ENCODE peak calls at places on chromosomes 3 and 15, in four cellular contexts. I, F, P and M are unnamed samples.

GRCh38 chr15:100140527-100141303 is 201.1 kb downstream of the ADAMTS17 start:
- DNase-seq in I (no peak), F (no peak), P (no peak), M (no peak)

GRCh38 chr3:45597166-45597565 is 2.6 kb downstream of the LIMD1 start:
- DNase-seq in I (no peak), F (no peak), P (no peak), M (no peak)

GRCh38 chr3:138544546-138544945 is 49.5 kb downstream of the CEP70 start:
- DNase-seq in I (no peak), F (no peak), P (no peak), M (no peak)

GRCh38 chr15:89673162-89673506 is 6.0 kb downstream of the PLIN1 start:
- DNase-seq in I (no peak), F (no peak), P (no peak), M (no peak)

GRCh38 chr3:73206006-73206405 is 144.5 kb downstream of the EBLN2 start:
- DNase-seq in I (no peak), F (no peak), P (no peak), M (no peak)

GRCh38 chr15:75456710-75457109 is 5.2 kb upstream of the SIN3A start:
- DNase-seq in I (no peak), F (no peak), P (no peak), M (no peak)

GRCh38 chr15:45391746-45392711 is 13.7 kb upstream of the GATM start:
- DNase-seq in I (no peak), F (no peak), P (no peak), M (no peak)

GRCh38 chr15:100108346-100108745 is 233.4 kb downstream of the ADAMTS17 start:
- DNase-seq in I (no peak), F (no peak), P (no peak), M (no peak)

GRCh38 chr3:481680-482079 is 285.1 kb downstream of the CHL1 start:
- DNase-seq in I (no peak), F (no peak), P (no peak), M (no peak)

GRCh38 chr3:140834266-140835037 is 107.2 kb upstream of the SLC25A36 start:
- DNase-seq in I (no peak), F (no peak), P (no peak), M (no peak)

GRCh38 chr3:112629425-112629824 is 11.5 kb downstream of the CCDC80 start:
- DNase-seq in I (peak), F (peak), P (peak), M (peak)

GRCh38 chr15:37181339-37181738 is 81.0 kb upstream of the MEIS2 start:
- DNase-seq in I (no peak), F (no peak), P (no peak), M (no peak)